ENCODE peak calls at places on chromosomes 7 and 10, in four cellular contexts. N, W, O and S are unnamed samples.
A peak's percentile ranks its signal among the peaks of the same experiment; 100 is the strongest.

GRCh38 chr7:26944486-26944885 is 80.1 kb upstream of the SKAP2 start:
- DNase-seq in N (no peak), W (no peak), O (no peak), S (no peak)

GRCh38 chr7:115941703-115942268 is 88.8 kb downstream of the TFEC start:
- DNase-seq in N (no peak), W (no peak), O (no peak), S (no peak)

GRCh38 chr7:25624837-25625236 is 396.6 kb upstream of the NPVF start:
- DNase-seq in N (no peak), W (no peak), O (peak; percentile 55), S (no peak)

GRCh38 chr7:115009736-115010435 is 88.0 kb downstream of the MDFIC start:
- DNase-seq in N (no peak), W (peak; percentile 70), O (no peak), S (no peak)

GRCh38 chr10:90856964-90857634 is 740 bp downstream of the HTR7 start:
- DNase-seq in N (no peak), W (no peak), O (peak; percentile 28), S (no peak)

GRCh38 chr7:158495780-158496179 is 91.8 kb downstream of the PTPRN2 start:
- DNase-seq in N (peak; percentile 36), W (no peak), O (peak; percentile 34), S (no peak)

GRCh38 chr7:47295606-47296005 is 286.3 kb downstream of the TNS3 start:
- DNase-seq in N (no peak), W (no peak), O (no peak), S (no peak)

GRCh38 chr7:119281181-119281846 is 991.7 kb upstream of the KCND2 start:
- DNase-seq in N (no peak), W (no peak), O (no peak), S (no peak)

GRCh38 chr7:17680943-17681351 is 259.3 kb downstream of the SNX13 start:
- DNase-seq in N (peak; percentile 60), W (no peak), O (no peak), S (no peak)